ENCODE peak calls at places on chromosomes 2 and 18, in ten cellular contexts. G is activated CD4-positive, CD25-positive, alpha-beta regulatory T cell treated with anti-CD3 and anti-CD28 coated beads, Interleukin-2, amount 50 U/mL, for 72 hours; Y is A172; B is psoas muscle; Z is AG09319; Q is NCI-H1092 treated with DMSO at 0.1 percent for 48 hours; X is NCI-H1417 treated with DMSO at 0.1 percent for 48 hours; E is ELR; R is COR-L47; H is small intestine. C is an unnamed sample.

GRCh38 chr2:234178309-234179030 is 128.0 kb downstream of the SPP2 start:
- DNase-seq in E (peak; percentile 15), B (no peak), Q (no peak), R (no peak), H (no peak), G (no peak), X (no peak), Y (peak; percentile 92), Z (no peak), C (peak; percentile 79)

GRCh38 chr2:38549851-38550250 is 52.9 kb downstream of the HNRNPLL start:
- DNase-seq in Q (no peak), X (no peak), G (no peak), Y (no peak), H (no peak), R (no peak), Z (no peak), B (no peak), E (peak; percentile 41), C (no peak)

GRCh38 chr2:196592331-196592911 is 47.1 kb upstream of the CCDC150 start:
- DNase-seq in G (no peak), Z (no peak), Y (no peak), Q (peak; percentile 58), H (peak; percentile 6), X (peak; percentile 28), B (no peak), R (peak; percentile 83), E (peak; percentile 71), C (peak; percentile 29)

GRCh38 chr2:6986251-6986893 is 69.2 kb downstream of the RNF144A start:
- DNase-seq in Q (peak; percentile 49), E (no peak), Y (peak; percentile 41), B (no peak), X (no peak), R (peak; percentile 69), G (no peak), Z (no peak), H (no peak), C (peak; percentile 45)

GRCh38 chr18:8462651-8463185 is 146.5 kb upstream of the RAB12 start:
- DNase-seq in E (no peak), B (no peak), Q (no peak), H (no peak), G (no peak), X (no peak), Z (no peak), Y (no peak), R (no peak), C (no peak)

GRCh38 chr18:35458677-35459441 is 38.9 kb downstream of the INO80C start:
- DNase-seq in Y (peak; percentile 98), Q (no peak), R (no peak), G (no peak), X (no peak), E (peak; percentile 83), B (peak; percentile 35), H (peak; percentile 86), Z (no peak), C (peak; percentile 87)

GRCh38 chr2:162164802-162165201 is 12.8 kb upstream of the GCG start:
- DNase-seq in X (no peak), H (no peak), G (no peak), R (no peak), Q (no peak), Y (no peak), B (no peak), Z (no peak), E (peak; percentile 41), C (no peak)

GRCh38 chr2:241224851-241225438 is 36.5 kb downstream of the ANO7 start:
- DNase-seq in Z (no peak), B (no peak), R (no peak), E (no peak), Y (no peak), G (no peak), H (no peak), X (no peak), Q (no peak), C (no peak)

GRCh38 chr2:10665833-10666232 is 23.9 kb downstream of the NOL10 start:
- DNase-seq in E (no peak), R (no peak), G (no peak), X (no peak), H (no peak), Q (no peak), B (no peak), Y (no peak), Z (no peak), C (no peak)

GRCh38 chr2:94995516-94995915 is 30.0 kb upstream of the MAL start:
- DNase-seq in Q (no peak), B (no peak), G (no peak), H (no peak), E (no peak), Y (no peak), Z (no peak), X (no peak), R (no peak), C (no peak)

GRCh38 chr2:95063401-95063958 is 38.0 kb downstream of the MAL start:
- DNase-seq in Z (no peak), X (no peak), E (no peak), H (no peak), Q (no peak), G (no peak), Y (no peak), R (no peak), B (no peak), C (no peak)

GRCh38 chr2:7819860-7820259 is 862.0 kb upstream of the ID2 start:
- DNase-seq in Q (no peak), R (no peak), H (peak; percentile 47), X (no peak), B (no peak), Z (no peak), G (no peak), Y (no peak), E (no peak), C (no peak)

GRCh38 chr18:65415167-65415566 is 335.6 kb upstream of the CDH7 start:
- DNase-seq in Q (no peak), B (no peak), Z (no peak), Y (no peak), E (no peak), H (no peak), X (no peak), G (no peak), R (no peak), C (peak; percentile 42)

GRCh38 chr2:172196768-172197322 is 94.1 kb upstream of the DLX2 start:
- DNase-seq in G (peak; percentile 40), H (peak; percentile 93), E (peak; percentile 92), Q (no peak), R (no peak), Y (peak; percentile 78), Z (peak; percentile 12), X (no peak), B (no peak), C (peak; percentile 76)

GRCh38 chr2:191617589-191617988 is 60.3 kb upstream of the NABP1 start:
- DNase-seq in X (no peak), H (peak; percentile 50), B (no peak), Q (no peak), E (no peak), Z (no peak), Y (peak; percentile 44), R (no peak), G (no peak), C (peak; percentile 69)

GRCh38 chr18:59562751-59563150 is 134.5 kb downstream of the CCBE1 start:
- DNase-seq in B (no peak), Q (no peak), Y (no peak), X (no peak), G (no peak), E (no peak), Z (no peak), H (no peak), R (no peak), C (no peak)

GRCh38 chr2:205771666-205772065 is 89.4 kb downstream of the NRP2 start:
- DNase-seq in E (no peak), Q (no peak), Y (no peak), X (no peak), R (no peak), Z (no peak), B (no peak), H (no peak), G (no peak), C (no peak)

GRCh38 chr2:144115892-144116291 is 404.0 kb downstream of the ZEB2 start:
- DNase-seq in Q (no peak), Z (no peak), G (no peak), Y (no peak), H (no peak), R (no peak), E (peak; percentile 52), X (no peak), B (no peak), C (no peak)

GRCh38 chr2:171655584-171655983 is 31.7 kb upstream of the DYNC1I2 start:
- DNase-seq in X (no peak), Z (no peak), Q (no peak), G (no peak), R (no peak), E (no peak), H (no peak), B (no peak), Y (no peak), C (no peak)

GRCh38 chr2:239805414-239805813 is 219.7 kb downstream of the NDUFA10 start:
- DNase-seq in E (no peak), B (no peak), Y (no peak), X (no peak), Z (no peak), Q (no peak), R (no peak), G (no peak), H (no peak), C (no peak)

GRCh38 chr2:215362562-215362904 is 50.7 kb downstream of the ATIC start:
- DNase-seq in H (no peak), B (no peak), X (no peak), Z (no peak), Y (no peak), E (no peak), Q (no peak), G (no peak), R (no peak), C (no peak)

GRCh38 chr2:240187989-240188590 is 47.6 kb upstream of the OTOS start:
- DNase-seq in B (no peak), Z (no peak), G (no peak), Y (no peak), H (no peak), E (no peak), X (no peak), R (no peak), Q (no peak), C (no peak)

GRCh38 chr2:168138911-168139310 is 108.5 kb downstream of the STK39 start:
- DNase-seq in Y (no peak), X (no peak), Z (no peak), Q (no peak), R (no peak), H (no peak), B (no peak), E (no peak), G (no peak), C (no peak)

GRCh38 chr2:89775885-89776284 is 1084.4 kb downstream of the RPIA start:
- DNase-seq in G (no peak), E (no peak), Q (no peak), B (no peak), H (no peak), Y (no peak), Z (no peak), R (no peak), X (no peak), C (no peak)

GRCh38 chr2:219437141-219437540 is 2.5 kb downstream of the SPEG start:
- DNase-seq in H (no peak), E (no peak), B (no peak), G (no peak), Q (no peak), R (no peak), X (no peak), Z (no peak), Y (no peak), C (no peak)

GRCh38 chr18:10081477-10081876 is 167.7 kb downstream of the VAPA start:
- DNase-seq in X (no peak), Y (no peak), E (no peak), Z (no peak), H (peak; percentile 46), B (no peak), Q (no peak), R (no peak), G (no peak), C (no peak)

GRCh38 chr18:10526211-10526949 is 553 bp downstream of the NAPG start:
- DNase-seq in Y (peak; percentile 26), X (no peak), R (peak; percentile 57), H (peak; percentile 55), E (peak; percentile 67), Q (no peak), G (peak; percentile 77), Z (no peak), B (peak; percentile 77), C (peak; percentile 21)

C was measured in HT1080.